ENCODE peak calls at places on chromosomes 6 and 20, in five cellular contexts. One of them, this sample, is unnamed.

GRCh38 chr6:32604434-32604877 is 14.8 kb upstream of the HLA-DRB1 start:
- DNase-seq in CD8-positive, alpha-beta T cell: no peak
- DNase-seq in dorsolateral prefrontal cortex: no peak
- DNase-seq in left lung: no peak
- DNase-seq in brain microvascular endothelial cell: no peak
- DNase-seq in this sample: no peak

GRCh38 chr6:41546475-41546865 is 289 bp downstream of the FOXP4 start:
- DNase-seq in brain microvascular endothelial cell: no peak
- DNase-seq in left lung: no peak
- DNase-seq in CD8-positive, alpha-beta T cell: no peak
- DNase-seq in dorsolateral prefrontal cortex: no peak
- DNase-seq in this sample: peak; percentile 55

GRCh38 chr6:158778005-158778527 is 41.1 kb downstream of the EZR start:
- DNase-seq in dorsolateral prefrontal cortex: no peak
- DNase-seq in CD8-positive, alpha-beta T cell: no peak
- DNase-seq in brain microvascular endothelial cell: no peak
- DNase-seq in left lung: peak; percentile 24
- DNase-seq in this sample: no peak

GRCh38 chr6:64505312-64505711 is 869.7 kb downstream of the PHF3 start:
- DNase-seq in dorsolateral prefrontal cortex: no peak
- DNase-seq in brain microvascular endothelial cell: no peak
- DNase-seq in CD8-positive, alpha-beta T cell: no peak
- DNase-seq in left lung: no peak
- DNase-seq in this sample: no peak

GRCh38 chr6:16332175-16332542 is 93.8 kb downstream of the GMPR start:
- DNase-seq in left lung: peak; percentile 78
- DNase-seq in dorsolateral prefrontal cortex: peak; percentile 88
- DNase-seq in CD8-positive, alpha-beta T cell: peak; percentile 80
- DNase-seq in brain microvascular endothelial cell: peak; percentile 66
- DNase-seq in this sample: peak; percentile 71

GRCh38 chr6:167855825-167856425 is 29.2 kb downstream of the AFDN start:
- DNase-seq in left lung: no peak
- DNase-seq in dorsolateral prefrontal cortex: no peak
- DNase-seq in brain microvascular endothelial cell: peak; percentile 97
- DNase-seq in CD8-positive, alpha-beta T cell: no peak
- DNase-seq in this sample: no peak

GRCh38 chr20:24782221-24782620 is 166.8 kb upstream of the CST7 start:
- DNase-seq in dorsolateral prefrontal cortex: no peak
- DNase-seq in left lung: peak; percentile 17
- DNase-seq in CD8-positive, alpha-beta T cell: no peak
- DNase-seq in brain microvascular endothelial cell: no peak
- DNase-seq in this sample: no peak

GRCh38 chr20:31989030-31989645 is 21.1 kb upstream of the CCM2L start:
- DNase-seq in left lung: no peak
- DNase-seq in CD8-positive, alpha-beta T cell: no peak
- DNase-seq in brain microvascular endothelial cell: no peak
- DNase-seq in dorsolateral prefrontal cortex: peak; percentile 31
- DNase-seq in this sample: no peak

GRCh38 chr6:28585335-28585734 is 59.7 kb downstream of the GPX5 start:
- DNase-seq in CD8-positive, alpha-beta T cell: no peak
- DNase-seq in left lung: no peak
- DNase-seq in dorsolateral prefrontal cortex: no peak
- DNase-seq in brain microvascular endothelial cell: peak; percentile 77
- DNase-seq in this sample: no peak

GRCh38 chr6:158219229-158219628 is 51.1 kb downstream of the GTF2H5 start:
- DNase-seq in left lung: peak; percentile 45
- DNase-seq in brain microvascular endothelial cell: peak; percentile 48
- DNase-seq in CD8-positive, alpha-beta T cell: no peak
- DNase-seq in dorsolateral prefrontal cortex: no peak
- DNase-seq in this sample: peak; percentile 24

GRCh38 chr6:134826889-134827737 is 122.8 kb downstream of the ALDH8A1 start:
- DNase-seq in left lung: peak; percentile 75
- DNase-seq in CD8-positive, alpha-beta T cell: no peak
- DNase-seq in dorsolateral prefrontal cortex: no peak
- DNase-seq in brain microvascular endothelial cell: peak; percentile 80
- DNase-seq in this sample: no peak

GRCh38 chr6:149454405-149454848 is 30.4 kb downstream of the ZC3H12D start:
- DNase-seq in dorsolateral prefrontal cortex: peak; percentile 87
- DNase-seq in CD8-positive, alpha-beta T cell: no peak
- DNase-seq in left lung: peak; percentile 92
- DNase-seq in brain microvascular endothelial cell: peak; percentile 66
- DNase-seq in this sample: no peak

GRCh38 chr6:28816909-28817807 is 106.6 kb downstream of the TRIM27 start:
- DNase-seq in brain microvascular endothelial cell: peak; percentile 90
- DNase-seq in CD8-positive, alpha-beta T cell: no peak
- DNase-seq in left lung: no peak
- DNase-seq in dorsolateral prefrontal cortex: no peak
- DNase-seq in this sample: no peak

GRCh38 chr6:45709834-45710233 is 305.8 kb downstream of the CLIC5 start:
- DNase-seq in brain microvascular endothelial cell: no peak
- DNase-seq in dorsolateral prefrontal cortex: no peak
- DNase-seq in left lung: no peak
- DNase-seq in CD8-positive, alpha-beta T cell: no peak
- DNase-seq in this sample: no peak

GRCh38 chr6:133610974-133611373 is 277.9 kb upstream of the TCF21 start:
- DNase-seq in CD8-positive, alpha-beta T cell: no peak
- DNase-seq in dorsolateral prefrontal cortex: no peak
- DNase-seq in left lung: no peak
- DNase-seq in brain microvascular endothelial cell: no peak
- DNase-seq in this sample: no peak

GRCh38 chr6:161435426-161436065 is 161.7 kb upstream of the AGPAT4 start:
- DNase-seq in CD8-positive, alpha-beta T cell: no peak
- DNase-seq in dorsolateral prefrontal cortex: no peak
- DNase-seq in left lung: no peak
- DNase-seq in brain microvascular endothelial cell: peak; percentile 32
- DNase-seq in this sample: no peak

GRCh38 chr6:65819152-65819551 is 112.1 kb upstream of the EYS start:
- DNase-seq in brain microvascular endothelial cell: no peak
- DNase-seq in left lung: no peak
- DNase-seq in dorsolateral prefrontal cortex: no peak
- DNase-seq in CD8-positive, alpha-beta T cell: no peak
- DNase-seq in this sample: no peak

GRCh38 chr6:115948751-115949150 is 111.9 kb downstream of the FRK start:
- DNase-seq in left lung: no peak
- DNase-seq in brain microvascular endothelial cell: no peak
- DNase-seq in dorsolateral prefrontal cortex: no peak
- DNase-seq in CD8-positive, alpha-beta T cell: no peak
- DNase-seq in this sample: no peak

DNA sequence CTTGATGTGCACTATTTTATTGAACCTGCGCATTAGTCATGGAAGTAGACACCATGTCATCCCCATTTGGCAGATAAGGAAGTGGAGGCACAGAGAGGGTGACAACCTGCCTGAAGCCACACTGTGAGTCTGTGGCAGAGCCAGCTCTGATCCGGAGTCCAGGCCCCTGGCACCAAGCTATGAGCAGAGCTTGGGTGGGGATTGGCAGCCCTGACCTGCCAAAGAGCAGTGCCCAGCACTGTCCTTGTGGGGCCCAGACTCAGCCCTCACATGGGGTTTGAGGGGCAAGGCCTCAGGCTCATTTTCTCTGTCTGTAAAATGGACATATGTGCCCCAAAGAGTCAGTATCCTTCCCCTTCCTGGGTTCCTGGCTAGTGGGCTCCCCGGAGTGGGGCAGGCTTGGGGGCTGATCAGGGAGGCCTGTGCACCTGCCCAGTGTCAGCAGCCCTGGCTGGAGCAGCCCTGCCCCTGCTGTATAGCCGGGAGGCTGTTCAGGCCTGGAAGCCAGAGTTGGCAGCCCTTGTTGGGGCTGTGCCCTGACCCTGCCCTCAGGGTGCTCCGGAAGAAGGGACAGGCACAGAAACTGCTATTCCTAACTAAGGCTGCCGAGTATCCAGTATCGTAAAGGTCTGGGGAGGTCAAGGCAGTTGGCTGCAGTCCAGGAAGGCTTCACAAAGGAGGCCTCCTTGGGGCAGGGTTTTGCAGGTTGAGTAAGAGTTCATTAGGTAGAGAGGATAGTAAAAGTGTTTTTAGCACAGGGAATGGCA is 38.7 kb downstream of the TGM2 start:
- DNase-seq in left lung: no peak
- DNase-seq in CD8-positive, alpha-beta T cell: no peak
- DNase-seq in dorsolateral prefrontal cortex: no peak
- DNase-seq in brain microvascular endothelial cell: no peak
- DNase-seq in this sample: no peak
- H3K4me3 ChIP-seq in left lung: no peak overlapping the region
- H3K4me3 ChIP-seq in CD8-positive, alpha-beta T cell: no peak overlapping the region
- H3K4me3 ChIP-seq in dorsolateral prefrontal cortex: no peak overlapping the region
- H3K4me3 ChIP-seq in brain microvascular endothelial cell: no peak overlapping the region
- H3K4me3 ChIP-seq in this sample: no peak overlapping the region

GRCh38 chr6:24646771-24647170 is 780 bp upstream of the KIAA0319 start:
- DNase-seq in left lung: no peak
- DNase-seq in dorsolateral prefrontal cortex: no peak
- DNase-seq in brain microvascular endothelial cell: peak; percentile 9
- DNase-seq in CD8-positive, alpha-beta T cell: no peak
- DNase-seq in this sample: no peak

GRCh38 chr6:24648276-24648675 is 2.3 kb upstream of the KIAA0319 start:
- DNase-seq in brain microvascular endothelial cell: no peak
- DNase-seq in left lung: no peak
- DNase-seq in CD8-positive, alpha-beta T cell: no peak
- DNase-seq in dorsolateral prefrontal cortex: no peak
- DNase-seq in this sample: no peak

GRCh38 chr6:24655229-24655628 is 9.2 kb upstream of the KIAA0319 start:
- DNase-seq in left lung: no peak
- DNase-seq in CD8-positive, alpha-beta T cell: no peak
- DNase-seq in dorsolateral prefrontal cortex: no peak
- DNase-seq in brain microvascular endothelial cell: no peak
- DNase-seq in this sample: no peak

GRCh38 chr6:24644377-24644776 is 1.6 kb downstream of the KIAA0319 start:
- DNase-seq in brain microvascular endothelial cell: no peak
- DNase-seq in left lung: no peak
- DNase-seq in dorsolateral prefrontal cortex: no peak
- DNase-seq in CD8-positive, alpha-beta T cell: no peak
- DNase-seq in this sample: no peak

GRCh38 chr6:24650365-24650764 is 4.4 kb upstream of the KIAA0319 start:
- DNase-seq in brain microvascular endothelial cell: no peak
- DNase-seq in left lung: no peak
- DNase-seq in dorsolateral prefrontal cortex: no peak
- DNase-seq in CD8-positive, alpha-beta T cell: no peak
- DNase-seq in this sample: no peak
- H3K27ac ChIP-seq in brain microvascular endothelial cell: no peak overlapping the region
- H3K27ac ChIP-seq in left lung: no peak overlapping the region
- H3K27ac ChIP-seq in dorsolateral prefrontal cortex: no peak overlapping the region
- H3K27ac ChIP-seq in CD8-positive, alpha-beta T cell: no peak overlapping the region
- H3K27ac ChIP-seq in this sample: no peak overlapping the region

GRCh38 chr20:6766433-6766832 is 1.1 kb upstream of the BMP2 start:
- DNase-seq in brain microvascular endothelial cell: no peak
- DNase-seq in dorsolateral prefrontal cortex: no peak
- DNase-seq in CD8-positive, alpha-beta T cell: no peak
- DNase-seq in left lung: no peak
- DNase-seq in this sample: no peak

GRCh38 chr20:6767536-6768227 is at the start of gene BMP2:
- DNase-seq in left lung: peak; percentile 51
- DNase-seq in dorsolateral prefrontal cortex: no peak
- DNase-seq in CD8-positive, alpha-beta T cell: no peak
- DNase-seq in brain microvascular endothelial cell: peak; percentile 16
- DNase-seq in this sample: no peak

GRCh38 chr20:6768228-6769185 is 1.0 kb downstream of the BMP2 start:
- DNase-seq in dorsolateral prefrontal cortex: no peak
- DNase-seq in left lung: peak; percentile 40
- DNase-seq in brain microvascular endothelial cell: peak; percentile 16
- DNase-seq in CD8-positive, alpha-beta T cell: no peak
- DNase-seq in this sample: no peak

GRCh38 chr20:6767166-6767535 is 335 bp upstream of the BMP2 start:
- DNase-seq in left lung: no peak
- DNase-seq in dorsolateral prefrontal cortex: peak; percentile 31
- DNase-seq in CD8-positive, alpha-beta T cell: no peak
- DNase-seq in brain microvascular endothelial cell: no peak
- DNase-seq in this sample: no peak

GRCh38 chr20:6769953-6770831 is 2.7 kb downstream of the BMP2 start:
- DNase-seq in CD8-positive, alpha-beta T cell: no peak
- DNase-seq in left lung: peak; percentile 68
- DNase-seq in dorsolateral prefrontal cortex: peak; percentile 28
- DNase-seq in brain microvascular endothelial cell: peak; percentile 14
- DNase-seq in this sample: no peak
- H3K4me3 ChIP-seq in CD8-positive, alpha-beta T cell: no peak overlapping the region
- H3K4me3 ChIP-seq in left lung: peak overlapping the region; percentile 56
- H3K4me3 ChIP-seq in dorsolateral prefrontal cortex: peak overlapping the region; percentile 77
- H3K4me3 ChIP-seq in brain microvascular endothelial cell: peak overlapping the region; percentile 72
- H3K4me3 ChIP-seq in this sample: no peak overlapping the region

GRCh38 chr6:4351857-4352669 is 216.7 kb upstream of the ECI2 start:
- DNase-seq in brain microvascular endothelial cell: peak; percentile 93
- DNase-seq in dorsolateral prefrontal cortex: peak; percentile 58
- DNase-seq in CD8-positive, alpha-beta T cell: no peak
- DNase-seq in left lung: peak; percentile 59
- DNase-seq in this sample: no peak
- H3K27ac ChIP-seq in brain microvascular endothelial cell: peak overlapping the region; percentile 83
- H3K27ac ChIP-seq in dorsolateral prefrontal cortex: peak overlapping the region; percentile 68
- H3K27ac ChIP-seq in CD8-positive, alpha-beta T cell: no peak overlapping the region
- H3K27ac ChIP-seq in left lung: peak overlapping the region; percentile 28
- H3K27ac ChIP-seq in this sample: no peak overlapping the region

GRCh38 chr20:16942702-16943101 is 194.5 kb downstream of the OTOR start:
- DNase-seq in CD8-positive, alpha-beta T cell: no peak
- DNase-seq in dorsolateral prefrontal cortex: no peak
- DNase-seq in left lung: no peak
- DNase-seq in brain microvascular endothelial cell: no peak
- DNase-seq in this sample: no peak

GRCh38 chr20:16944753-16945152 is 196.6 kb downstream of the OTOR start:
- DNase-seq in dorsolateral prefrontal cortex: no peak
- DNase-seq in left lung: no peak
- DNase-seq in brain microvascular endothelial cell: no peak
- DNase-seq in CD8-positive, alpha-beta T cell: no peak
- DNase-seq in this sample: no peak

GRCh38 chr20:16940701-16941100 is 192.5 kb downstream of the OTOR start:
- DNase-seq in left lung: no peak
- DNase-seq in brain microvascular endothelial cell: no peak
- DNase-seq in CD8-positive, alpha-beta T cell: no peak
- DNase-seq in dorsolateral prefrontal cortex: no peak
- DNase-seq in this sample: no peak

DNA sequence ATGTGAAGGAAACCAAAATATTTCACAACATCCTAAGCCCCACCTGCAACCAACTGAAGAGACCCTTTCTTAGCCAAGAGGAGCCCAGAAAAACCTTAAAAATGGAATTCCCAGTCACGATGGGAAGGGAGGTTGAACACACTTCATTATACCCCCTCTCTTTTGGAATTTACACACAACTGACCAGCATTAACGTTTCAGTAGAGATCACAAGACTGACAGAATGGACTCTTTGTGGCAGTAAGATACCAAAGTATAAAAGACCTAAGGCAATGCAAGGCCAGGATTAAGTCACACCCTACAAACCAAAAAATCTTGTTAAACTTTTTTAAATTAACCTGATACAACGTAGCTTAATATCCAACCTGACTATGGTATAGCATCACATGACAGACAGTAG is 190.9 kb downstream of the OTOR start:
- DNase-seq in CD8-positive, alpha-beta T cell: no peak
- DNase-seq in left lung: no peak
- DNase-seq in brain microvascular endothelial cell: no peak
- DNase-seq in dorsolateral prefrontal cortex: no peak
- DNase-seq in this sample: no peak
- H3K4me3 ChIP-seq in CD8-positive, alpha-beta T cell: no peak overlapping the region
- H3K4me3 ChIP-seq in left lung: no peak overlapping the region
- H3K4me3 ChIP-seq in brain microvascular endothelial cell: no peak overlapping the region
- H3K4me3 ChIP-seq in dorsolateral prefrontal cortex: no peak overlapping the region
- H3K4me3 ChIP-seq in this sample: no peak overlapping the region

GRCh38 chr20:33518071-33518470 is 28.2 kb downstream of the CBFA2T2 start:
- DNase-seq in dorsolateral prefrontal cortex: no peak
- DNase-seq in brain microvascular endothelial cell: peak; percentile 72
- DNase-seq in CD8-positive, alpha-beta T cell: no peak
- DNase-seq in left lung: no peak
- DNase-seq in this sample: no peak
- H3K27ac ChIP-seq in dorsolateral prefrontal cortex: no peak overlapping the region
- H3K27ac ChIP-seq in brain microvascular endothelial cell: no peak overlapping the region
- H3K27ac ChIP-seq in CD8-positive, alpha-beta T cell: no peak overlapping the region
- H3K27ac ChIP-seq in left lung: no peak overlapping the region
- H3K27ac ChIP-seq in this sample: no peak overlapping the region

This sample was measured in CD4-positive, CD25-positive, alpha-beta regulatory T cell.